ENCODE peak calls at places on chromosomes 5 and 9, in four cellular contexts. Z is H1, L is K562, C is HepG2. V is an unnamed sample.

GRCh38 chr9:71669265-71669975 is 98.9 kb downstream of the CEMIP2 start:
- DNase-seq in Z (no peak), C (no peak), L (no peak), V (no peak)

GRCh38 chr9:111974092-111974681 is 77.6 kb downstream of the UGCG start:
- DNase-seq in C (no peak), L (no peak), Z (no peak), V (peak)

GRCh38 chr9:91840882-91841281 is 109.1 kb downstream of the ROR2 start:
- DNase-seq in L (no peak), Z (no peak), C (no peak), V (no peak)

GRCh38 chr9:103802068-103802467 is 292.0 kb upstream of the SMC2 start:
- DNase-seq in Z (no peak), L (no peak), C (no peak), V (no peak)

GRCh38 chr5:73482383-73483193 is 15.7 kb upstream of the BTF3 start:
- DNase-seq in C (no peak), L (peak), Z (no peak), V (no peak)

GRCh38 chr5:157306690-157307089 is 40.8 kb downstream of the CYFIP2 start:
- DNase-seq in Z (no peak), L (no peak), C (no peak), V (no peak)

GRCh38 chr5:150113047-150113744 is 26.8 kb upstream of the CSF1R start:
- DNase-seq in C (no peak), L (peak), Z (no peak), V (no peak)

GRCh38 chr5:41457094-41457493 is 53.3 kb downstream of the PLCXD3 start:
- DNase-seq in C (no peak), L (no peak), Z (no peak), V (no peak)

GRCh38 chr5:114412509-114413171 is 50.8 kb downstream of the KCNN2 start:
- DNase-seq in Z (no peak), C (no peak), L (no peak), V (no peak)
- TF ChIP-seq POLR2AphosphoS5 in Z (no peak), C (no peak), L (no peak), V (no peak)

GRCh38 chr5:134116789-134117761 is 2.6 kb downstream of the TCF7 start:
- DNase-seq in Z (no peak), L (no peak), C (no peak), V (no peak)
- TF ChIP-seq EZH2 in Z (no peak), L (no peak), C (no peak), V (no peak)

DNA sequence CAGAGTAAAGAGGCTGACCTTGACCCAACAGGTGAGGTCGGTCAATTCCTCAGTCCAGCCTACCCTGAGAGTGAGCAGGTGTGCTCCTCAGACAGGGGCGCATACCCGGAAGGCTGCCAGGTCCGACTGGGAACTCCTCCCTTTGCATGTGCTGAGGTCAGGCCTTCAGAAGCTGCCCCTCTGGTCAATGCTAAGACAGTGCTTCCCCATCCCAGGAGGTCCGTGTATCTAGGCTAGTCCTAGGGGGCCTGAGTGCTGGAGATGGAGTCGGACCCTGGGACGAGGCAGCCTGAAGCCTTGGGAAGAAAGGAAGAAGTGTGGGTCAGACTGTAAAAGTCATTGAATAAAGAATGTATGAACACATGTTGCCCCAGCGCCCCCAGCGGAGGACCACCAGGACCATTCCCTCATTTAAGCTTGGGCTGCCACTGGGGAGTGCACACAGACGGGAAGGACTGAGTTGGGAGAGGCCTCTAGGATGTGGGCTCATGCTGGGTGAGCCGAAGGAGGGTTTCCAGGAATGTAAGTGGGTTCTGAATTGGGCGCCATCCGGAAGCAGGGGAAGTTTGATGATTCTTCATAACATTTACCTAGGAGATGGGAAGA is 41.0 kb upstream of the GFPT2 start:
- DNase-seq in Z (no peak), L (peak), C (no peak), V (no peak)
- TF ChIP-seq JUN in Z (no peak), L (no peak), C (no peak), V (no peak)

GRCh38 chr5:418681-419121 is 24.3 kb upstream of the EXOC3 start:
- DNase-seq in L (no peak), C (no peak), Z (no peak), V (no peak)

GRCh38 chr5:416636-416960 is 26.4 kb upstream of the EXOC3 start:
- DNase-seq in Z (no peak), C (no peak), L (no peak), V (no peak)

GRCh38 chr5:417301-417700 is 25.7 kb upstream of the EXOC3 start:
- DNase-seq in Z (no peak), C (no peak), L (no peak), V (no peak)

GRCh38 chr5:415928-416635 is 26.9 kb upstream of the EXOC3 start:
- DNase-seq in Z (no peak), L (no peak), C (peak), V (no peak)

GRCh38 chr5:417765-418559 is 25.0 kb upstream of the EXOC3 start:
- DNase-seq in C (no peak), Z (no peak), L (no peak), V (no peak)
- TF ChIP-seq POLR2AphosphoS5 in C (no peak), Z (no peak), L (no peak), V (no peak)